ENCODE peak calls at places on chromosomes 11 and 22, in four cellular contexts. R is ovary, P is H1, S is thoracic aorta. U is an unnamed sample.

GRCh38 chr11:46983598-46983997 is 47.0 kb downstream of the CSTPP1 start:
- DNase-seq in R (no peak), P (no peak), S (no peak), U (no peak)

GRCh38 chr22:37581534-37581933 is 1.6 kb upstream of the LGALS2 start:
- DNase-seq in R (no peak), P (no peak), S (no peak), U (peak; percentile 43)

GRCh38 chr11:1573847-1574255 is 1.8 kb upstream of the DUSP8 start:
- DNase-seq in R (no peak), P (peak; percentile 83), S (no peak), U (no peak)

GRCh38 chr11:112292785-112293407 is 32.2 kb upstream of the PLET1 start:
- DNase-seq in R (no peak), P (no peak), S (peak; percentile 58), U (no peak)

GRCh38 chr22:23118647-23119491 is 22.9 kb downstream of the RSPH14 start:
- DNase-seq in R (no peak), P (no peak), S (no peak), U (no peak)

GRCh38 chr11:82794490-82794889 is 60.8 kb upstream of the FAM181B start:
- DNase-seq in R (no peak), P (no peak), S (no peak), U (no peak)

GRCh38 chr11:134252539-134253188 is 488 bp downstream of the THYN1 start:
- DNase-seq in R (peak; percentile 31), P (no peak), S (no peak), U (no peak)

GRCh38 chr11:10080134-10080533 is 213.9 kb downstream of the SBF2 start:
- DNase-seq in R (no peak), P (no peak), S (no peak), U (no peak)

GRCh38 chr22:40180403-40180802 is 2.7 kb downstream of the TNRC6B start:
- DNase-seq in R (no peak), P (no peak), S (no peak), U (no peak)
- H3K27ac ChIP-seq in R (no peak overlapping the region), P (no peak overlapping the region), S (peak overlapping the region; percentile 79), U (no peak overlapping the region)

GRCh38 chr11:68749061-68749491 is 2.2 kb downstream of the TESMIN start:
- DNase-seq in R (no peak), P (no peak), S (no peak), U (no peak)
- H3K27ac ChIP-seq in R (no peak overlapping the region), P (peak overlapping the region; percentile 23), S (no peak overlapping the region), U (no peak overlapping the region)

GRCh38 chr11:73203790-73204189 is 14.3 kb upstream of the P2RY2 start:
- DNase-seq in R (peak; percentile 22), P (no peak), S (no peak), U (no peak)
- H3K27ac ChIP-seq in R (no peak overlapping the region), P (no peak overlapping the region), S (no peak overlapping the region), U (no peak overlapping the region)

DNA sequence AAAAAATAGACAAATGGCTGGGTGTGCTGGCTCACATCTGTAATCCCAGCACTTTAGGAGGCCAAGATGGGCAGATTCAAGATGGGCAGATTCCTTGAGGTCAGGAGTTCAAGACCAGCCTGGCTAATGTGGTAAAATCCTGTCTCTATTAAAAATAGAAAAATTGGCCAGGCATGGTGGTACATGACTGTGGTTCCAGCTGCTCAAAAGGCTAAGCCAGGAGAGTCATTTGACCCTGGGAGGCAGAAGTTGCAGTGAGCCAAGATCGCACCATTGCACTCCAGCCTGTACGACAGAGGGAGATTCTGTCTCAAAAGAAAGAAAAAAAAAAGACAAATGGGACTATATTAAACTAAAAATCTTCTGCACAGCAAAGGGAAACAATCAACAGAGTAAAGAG is 55.4 kb downstream of the USP35 start:
- DNase-seq in R (no peak), P (no peak), S (no peak), U (no peak)
- H3K27ac ChIP-seq in R (no peak overlapping the region), P (no peak overlapping the region), S (peak overlapping the region; percentile 67), U (peak overlapping the region; percentile 66)

DNA sequence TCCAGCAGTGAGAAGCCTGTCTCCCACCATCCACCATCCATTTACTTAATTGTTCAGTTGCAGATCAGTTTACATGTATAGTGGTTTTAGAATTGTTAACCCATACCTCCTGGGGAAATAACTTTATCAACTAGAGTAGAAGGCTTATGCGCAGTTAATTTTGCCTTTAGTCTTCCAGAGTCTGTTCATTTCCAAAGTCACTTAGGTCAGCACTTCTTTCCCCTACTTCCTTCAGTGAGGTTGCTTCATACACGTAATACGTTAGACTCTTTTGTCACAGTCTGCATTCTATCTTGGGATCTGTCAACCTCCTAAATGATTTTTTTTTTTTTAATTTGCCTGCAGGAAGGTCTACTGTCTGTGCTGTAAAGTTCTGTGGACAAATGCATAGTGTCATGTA is 495.6 kb upstream of the ISX start:
- DNase-seq in R (no peak), P (no peak), S (no peak), U (no peak)
- H3K27ac ChIP-seq in R (no peak overlapping the region), P (no peak overlapping the region), S (no peak overlapping the region), U (no peak overlapping the region)

GRCh38 chr22:44624689-44625420 is 77.1 kb upstream of the PRR5 start:
- DNase-seq in R (no peak), P (no peak), S (no peak), U (no peak)
- H3K27ac ChIP-seq in R (no peak overlapping the region), P (no peak overlapping the region), S (no peak overlapping the region), U (no peak overlapping the region)

DNA sequence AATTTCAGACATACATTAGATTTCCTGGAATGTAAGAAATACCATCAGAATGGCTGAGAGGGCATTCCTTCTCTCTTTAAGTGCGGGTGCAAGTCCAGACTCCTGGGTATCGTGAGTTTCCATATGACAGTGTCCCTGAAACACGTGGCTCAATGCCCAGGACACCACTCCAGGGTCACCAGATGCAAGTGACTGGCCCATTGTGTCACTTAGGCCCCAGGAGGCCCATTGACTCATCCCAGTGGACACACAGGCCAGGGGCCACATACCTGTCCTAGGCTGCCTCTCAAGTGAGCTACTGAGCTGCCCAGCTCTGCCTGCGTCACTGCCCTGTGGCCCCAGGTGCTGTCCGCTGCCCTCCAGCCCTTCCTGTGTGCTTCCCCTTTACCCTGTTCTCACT is 18.5 kb downstream of the FBLN1 start:
- DNase-seq in R (no peak), P (no peak), S (no peak), U (no peak)
- H3K27ac ChIP-seq in R (no peak overlapping the region), P (no peak overlapping the region), S (no peak overlapping the region), U (no peak overlapping the region)